ENCODE peak calls at places on chromosomes 5 and 9, in ten cellular contexts. F, T, V, O, S, U, B, J, M and Q are unnamed samples.

GRCh38 chr5:42992035-42992570 is 48.0 kb downstream of the ANXA2R start:
- DNase-seq in F (peak), T (peak), S (peak), U (peak), J (peak), M (peak), V (peak), B (no peak), O (no peak), Q (peak)

GRCh38 chr5:77806213-77806843 is 30.2 kb upstream of the TBCA start:
- DNase-seq in T (no peak), B (no peak), O (no peak), M (no peak), F (no peak), S (no peak), U (no peak), V (no peak), J (no peak), Q (no peak)

GRCh38 chr5:111953351-111954127 is 196.5 kb upstream of the NREP start:
- DNase-seq in J (no peak), B (no peak), O (no peak), M (no peak), S (no peak), U (no peak), T (no peak), V (no peak), F (no peak), Q (no peak)

GRCh38 chr9:109423877-109424276 is 74.2 kb downstream of the PTPN3 start:
- DNase-seq in V (no peak), T (no peak), S (no peak), U (no peak), O (no peak), M (no peak), F (no peak), J (no peak), B (no peak), Q (no peak)

GRCh38 chr5:10645146-10645545 is 81.3 kb downstream of the ANKRD33B start:
- DNase-seq in J (no peak), F (peak), V (no peak), O (no peak), B (no peak), U (no peak), S (no peak), T (no peak), M (no peak), Q (no peak)

GRCh38 chr5:55480781-55481180 is 54.0 kb downstream of the PLPP1 start:
- DNase-seq in U (no peak), V (no peak), F (no peak), S (no peak), B (no peak), T (no peak), J (no peak), M (no peak), O (no peak), Q (no peak)

GRCh38 chr5:82356808-82357671 is 78.9 kb upstream of the RPS23 start:
- DNase-seq in O (peak), U (peak), T (peak), M (peak), V (peak), B (peak), S (no peak), F (peak), J (peak), Q (no peak)

GRCh38 chr9:107046692-107047091 is 183.7 kb downstream of the ZNF462 start:
- DNase-seq in O (no peak), F (no peak), U (no peak), S (no peak), M (no peak), V (no peak), T (no peak), J (no peak), B (no peak), Q (no peak)

GRCh38 chr5:37812365-37812764 is 27.5 kb downstream of the GDNF start:
- DNase-seq in T (no peak), F (no peak), M (no peak), B (no peak), U (no peak), O (no peak), V (no peak), S (no peak), J (no peak), Q (no peak)

GRCh38 chr5:93675458-93676450 is 65.6 kb downstream of the POU5F2 start:
- DNase-seq in F (no peak), T (no peak), J (no peak), S (no peak), V (no peak), M (no peak), O (no peak), B (no peak), U (no peak), Q (no peak)

GRCh38 chr5:115418788-115419187 is 122.3 kb upstream of the CCDC112 start:
- DNase-seq in U (no peak), O (no peak), V (no peak), T (no peak), J (no peak), S (no peak), M (no peak), B (peak), F (no peak), Q (no peak)

GRCh38 chr9:108534741-108535140 is 321.0 kb downstream of the ACTL7B start:
- DNase-seq in T (no peak), B (peak), J (no peak), V (no peak), F (no peak), S (no peak), M (no peak), O (no peak), U (no peak), Q (no peak)

GRCh38 chr9:6564868-6565267 is 80.7 kb downstream of the GLDC start:
- DNase-seq in V (no peak), B (no peak), U (peak), M (no peak), S (no peak), T (no peak), F (no peak), J (peak), O (no peak), Q (no peak)

GRCh38 chr9:89635007-89635742 is 30.4 kb downstream of the GADD45G start:
- DNase-seq in O (no peak), S (no peak), B (peak), J (no peak), T (no peak), F (peak), U (no peak), V (no peak), M (no peak), Q (no peak)

GRCh38 chr5:51376504-51376903 is 6.7 kb upstream of the ISL1 start:
- DNase-seq in B (no peak), V (no peak), U (no peak), S (no peak), T (no peak), O (no peak), F (no peak), M (no peak), J (no peak), Q (no peak)

GRCh38 chr5:88787856-88788255 is 95.1 kb downstream of the MEF2C start:
- DNase-seq in U (no peak), M (no peak), B (peak), T (no peak), S (no peak), J (no peak), V (no peak), O (no peak), F (no peak), Q (no peak)

GRCh38 chr5:113224605-113225065 is 210.2 kb downstream of the TSSK1B start:
- DNase-seq in B (no peak), J (no peak), V (no peak), U (no peak), F (no peak), S (no peak), T (no peak), O (no peak), M (no peak), Q (no peak)

GRCh38 chr5:168612123-168612522 is 33.0 kb upstream of the PANK3 start:
- DNase-seq in J (no peak), M (no peak), U (no peak), V (no peak), O (no peak), T (no peak), S (no peak), B (no peak), F (no peak), Q (no peak)

GRCh38 chr5:142015781-142016533 is 3.1 kb upstream of the GNPDA1 start:
- DNase-seq in T (no peak), M (peak), V (no peak), U (no peak), O (no peak), J (no peak), F (no peak), B (peak), S (no peak), Q (no peak)

GRCh38 chr9:131068076-131068816 is 28.1 kb upstream of the AIF1L start:
- DNase-seq in S (no peak), O (no peak), U (peak), J (no peak), B (no peak), V (no peak), F (no peak), M (no peak), T (no peak), Q (no peak)

GRCh38 chr9:84799231-84799630 is 129.7 kb downstream of the NTRK2 start:
- DNase-seq in B (no peak), T (no peak), U (no peak), V (no peak), J (no peak), F (no peak), S (no peak), O (no peak), M (no peak), Q (no peak)

GRCh38 chr5:136467632-136468031 is 102.3 kb upstream of the TRPC7 start:
- DNase-seq in T (no peak), V (no peak), U (no peak), O (no peak), B (no peak), F (no peak), M (no peak), J (no peak), S (no peak), Q (no peak)

GRCh38 chr9:89357331-89358197 is 39.3 kb downstream of the SECISBP2 start:
- DNase-seq in J (no peak), O (no peak), F (no peak), S (no peak), T (peak), V (no peak), B (no peak), U (no peak), M (no peak), Q (no peak)

GRCh38 chr5:139384591-139385051 is 1.5 kb upstream of the SLC23A1 start:
- DNase-seq in T (no peak), U (no peak), M (no peak), S (no peak), F (no peak), O (no peak), J (no peak), V (no peak), B (no peak), Q (no peak)

GRCh38 chr5:178320281-178320855 is 87.8 kb upstream of the PHYKPL start:
- DNase-seq in F (no peak), B (no peak), T (no peak), J (no peak), O (no peak), U (no peak), V (no peak), M (no peak), S (no peak), Q (no peak)

GRCh38 chr5:96431376-96432244 is 1.4 kb downstream of the PCSK1 start:
- DNase-seq in J (no peak), S (no peak), U (no peak), T (no peak), V (no peak), M (no peak), F (no peak), B (peak), O (no peak), Q (no peak)

GRCh38 chr5:34511915-34512314 is 144.2 kb upstream of the RAI14 start:
- DNase-seq in B (no peak), J (peak), F (no peak), V (no peak), O (no peak), T (no peak), M (no peak), S (no peak), U (peak), Q (no peak)

GRCh38 chr9:113742878-113743277 is 133.2 kb upstream of the ZNF618 start:
- DNase-seq in O (no peak), V (no peak), M (no peak), F (no peak), B (no peak), J (no peak), S (no peak), U (no peak), T (no peak), Q (no peak)

GRCh38 chr9:136572003-136572595 is 26.3 kb upstream of the NOTCH1 start:
- DNase-seq in O (peak), F (no peak), M (peak), T (no peak), J (no peak), B (no peak), S (peak), U (peak), V (no peak), Q (no peak)

GRCh38 chr9:129665008-129665771 is at the start of gene PRRX2:
- DNase-seq in U (peak), S (no peak), J (no peak), M (no peak), V (no peak), B (no peak), O (peak), F (no peak), T (no peak), Q (peak)

GRCh38 chr9:134622896-134623407 is 18.7 kb upstream of the COL5A1 start:
- DNase-seq in M (no peak), J (peak), B (no peak), U (no peak), S (peak), T (peak), O (no peak), V (no peak), F (no peak), Q (no peak)

GRCh38 chr5:152505442-152506042 is 100.5 kb upstream of the NMUR2 start:
- DNase-seq in T (peak), O (peak), J (no peak), M (peak), V (peak), F (peak), B (peak), U (peak), S (peak), Q (no peak)

GRCh38 chr9:132531187-132531586 is 51.2 kb upstream of the BARHL1 start:
- DNase-seq in T (no peak), O (no peak), J (no peak), S (no peak), F (no peak), U (no peak), M (no peak), B (no peak), V (no peak), Q (no peak)

GRCh38 chr5:31291323-31291854 is 97.9 kb downstream of the CDH6 start:
- DNase-seq in M (no peak), B (no peak), S (no peak), U (no peak), T (no peak), F (no peak), J (no peak), V (no peak), O (peak), Q (no peak)

GRCh38 chr5:54581831-54582548 is 64.4 kb downstream of the SNX18 start:
- DNase-seq in M (no peak), U (no peak), F (no peak), T (no peak), J (no peak), V (no peak), S (no peak), O (no peak), B (no peak), Q (no peak)

GRCh38 chr5:93964421-93964820 is 223.0 kb upstream of the POU5F2 start:
- DNase-seq in F (no peak), J (no peak), V (no peak), B (no peak), M (no peak), S (no peak), O (no peak), T (no peak), U (no peak), Q (no peak)

GRCh38 chr5:153672347-153673090 is 182.0 kb downstream of the GRIA1 start:
- DNase-seq in J (no peak), V (no peak), T (peak), B (peak), O (no peak), S (no peak), M (no peak), U (no peak), F (no peak), Q (no peak)

DNA sequence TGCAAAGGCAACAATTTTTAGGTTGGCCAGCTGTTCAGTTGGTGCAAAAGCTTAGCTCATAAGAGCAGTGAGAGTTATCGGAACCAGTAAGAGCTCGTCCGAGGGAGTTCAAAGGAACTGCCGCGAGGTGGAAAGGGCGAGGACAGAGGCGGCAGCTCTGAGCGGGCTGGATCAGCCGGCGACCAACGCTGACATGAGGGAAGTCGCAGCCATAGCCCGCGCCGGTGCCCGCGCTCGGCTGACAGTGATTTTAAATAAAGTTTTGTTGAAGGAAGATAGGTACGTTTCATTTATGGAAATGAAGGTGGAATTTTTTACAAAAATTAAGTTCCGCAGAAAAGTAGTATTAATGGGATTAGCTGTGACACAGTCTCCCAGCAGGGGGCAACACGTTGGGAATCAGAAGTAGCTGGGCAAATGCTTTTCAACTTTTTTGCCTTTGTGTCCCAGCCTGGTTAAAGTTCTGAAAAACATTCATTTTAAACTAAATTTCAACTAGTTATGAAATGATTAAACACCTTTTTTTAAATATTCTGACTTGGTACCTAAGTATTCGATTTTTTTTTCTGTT is 43.2 kb downstream of the FBXO4 start:
- DNase-seq in O (no peak), J (no peak), B (no peak), F (no peak), T (no peak), S (no peak), U (no peak), V (no peak), M (no peak), Q (no peak)
- TF ChIP-seq CTCF in O (peak), J (no peak), B (peak), F (no peak), T (no peak), S (no peak), U (no peak), V (no peak), M (no peak), Q (no peak)

DNA sequence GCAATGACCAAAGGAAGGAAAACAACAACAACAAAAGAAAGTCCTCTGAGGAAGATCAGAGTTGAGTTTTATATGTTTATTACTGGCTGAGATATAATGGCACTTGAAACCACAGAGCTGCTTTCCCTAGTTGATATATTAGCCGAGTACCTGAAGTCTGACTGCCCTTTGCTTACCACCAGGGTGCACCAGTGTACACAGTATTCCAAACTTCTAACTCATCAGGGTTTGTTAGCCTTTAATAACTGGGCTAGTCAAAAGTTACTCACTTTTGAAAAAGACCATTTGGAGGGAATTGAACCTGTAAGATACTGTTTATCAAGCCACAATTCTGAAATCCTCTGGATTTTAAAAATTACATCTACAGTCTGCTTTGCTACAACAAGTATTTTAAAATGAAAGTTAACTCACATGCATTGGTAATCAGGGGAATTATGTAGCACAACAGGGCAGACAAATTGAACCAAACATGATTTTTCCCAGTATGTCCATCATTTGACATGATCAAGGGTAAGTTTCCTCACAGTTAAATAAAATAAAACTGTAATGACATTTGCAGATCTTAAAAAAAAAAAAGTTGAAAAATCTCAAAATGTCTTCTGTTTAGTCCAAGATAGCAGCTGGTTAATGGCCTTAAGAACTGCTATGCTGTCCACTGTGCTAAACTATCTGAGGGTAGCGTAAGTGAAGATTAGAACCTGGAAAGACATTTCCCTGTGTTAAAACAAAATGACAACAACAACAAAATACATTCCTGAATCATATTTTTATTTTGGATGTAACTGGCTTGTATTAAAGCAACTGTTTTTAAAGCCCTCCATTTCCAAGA is 57.3 kb upstream of the C6 start:
- DNase-seq in M (peak), J (peak), V (no peak), S (peak), B (peak), T (peak), U (peak), F (peak), O (peak), Q (no peak)
- TF ChIP-seq CTCF in M (peak), J (peak), V (no peak), S (peak), B (peak), T (peak), U (peak), F (peak), O (peak), Q (peak)

GRCh38 chr5:53035868-53036381 is 46.8 kb downstream of the ITGA2 start:
- DNase-seq in U (no peak), B (peak), O (peak), S (no peak), T (no peak), J (no peak), F (no peak), V (no peak), M (peak), Q (no peak)
- TF ChIP-seq CTCF in U (no peak), B (peak), O (peak), S (peak), T (no peak), J (no peak), F (no peak), V (no peak), M (peak), Q (no peak)

GRCh38 chr9:72588336-72588735 is 66.9 kb downstream of the TMC1 start:
- DNase-seq in V (no peak), T (no peak), U (no peak), M (no peak), F (no peak), J (no peak), B (peak), S (no peak), O (no peak), Q (no peak)

GRCh38 chr9:72583370-72583769 is 62.0 kb downstream of the TMC1 start:
- DNase-seq in S (no peak), U (no peak), O (no peak), B (no peak), J (no peak), V (no peak), M (no peak), F (no peak), T (no peak), Q (no peak)

GRCh38 chr9:72589684-72590555 is 68.5 kb downstream of the TMC1 start:
- DNase-seq in J (no peak), F (no peak), U (no peak), B (no peak), O (no peak), V (no peak), S (peak), T (no peak), M (no peak), Q (no peak)

GRCh38 chr9:72585737-72586136 is 64.3 kb downstream of the TMC1 start:
- DNase-seq in J (no peak), B (peak), F (no peak), T (no peak), O (no peak), V (no peak), S (no peak), M (no peak), U (no peak), Q (no peak)

DNA sequence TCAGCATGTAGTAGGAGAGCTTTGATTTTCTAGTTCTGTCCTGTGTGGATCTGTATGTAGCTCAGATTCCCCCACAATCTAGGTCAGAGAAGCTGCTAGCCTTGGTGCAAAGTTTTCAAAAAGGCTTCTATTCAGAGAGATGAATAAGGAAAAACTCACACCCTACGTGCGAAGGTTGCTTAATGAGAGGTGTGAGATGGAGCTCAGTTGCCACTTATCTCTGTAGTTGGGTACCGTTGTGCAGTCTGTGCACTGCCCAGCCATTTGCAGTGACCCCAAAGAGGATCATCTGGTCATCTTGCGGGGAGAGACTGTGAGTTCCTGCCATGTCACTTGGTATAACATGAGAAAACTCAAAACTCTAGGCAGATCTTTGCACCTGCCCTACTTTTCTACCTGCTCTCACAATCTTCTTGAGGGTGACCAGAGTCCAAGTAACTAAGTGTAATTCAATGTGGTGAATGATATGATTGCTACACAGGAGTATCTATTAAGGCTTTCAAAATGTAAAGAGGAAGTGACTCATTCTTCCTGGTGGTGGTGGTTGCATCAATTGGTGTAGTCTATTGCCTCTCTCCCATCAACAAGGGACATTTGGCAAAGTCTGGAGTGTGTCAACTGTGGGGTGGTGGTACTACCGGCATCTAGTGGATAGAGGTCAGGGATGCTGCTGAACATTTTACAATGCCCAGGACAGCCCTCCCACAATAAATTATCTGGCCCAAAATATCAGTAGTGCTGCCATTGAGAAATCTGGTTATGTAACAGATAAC is 65.2 kb downstream of the TMC1 start:
- DNase-seq in F (no peak), O (no peak), S (no peak), T (no peak), U (no peak), V (no peak), M (peak), B (peak), J (no peak), Q (no peak)
- TF ChIP-seq CTCF in F (no peak), O (no peak), S (no peak), T (no peak), U (no peak), V (no peak), M (no peak), B (no peak), J (no peak), Q (no peak)